ENCODE peak calls at places on chromosomes 6 and 20, in four cellular contexts. Y is cardiac fibroblast, S is AG09309, A is body of pancreas. F is an unnamed sample.

GRCh38 chr6:75353644-75354043 is 69.1 kb upstream of the TMEM30A start:
- DNase-seq in Y (no peak), S (no peak), A (no peak), F (no peak)

GRCh38 chr6:119328866-119329806 is 20.4 kb downstream of the MAN1A1 start:
- DNase-seq in Y (no peak), S (no peak), A (no peak), F (no peak)

GRCh38 chr6:84249724-84250123 is 22.3 kb upstream of the CEP162 start:
- DNase-seq in Y (peak), S (no peak), A (no peak), F (no peak)

GRCh38 chr20:29300579-29301551 is 1956.6 kb upstream of the DEFB115 start:
- DNase-seq in Y (no peak), S (no peak), A (no peak), F (no peak)

GRCh38 chr6:136526196-136526930 is 23.9 kb downstream of the MAP7 start:
- DNase-seq in Y (peak), S (peak), A (peak), F (peak)

GRCh38 chr20:2151805-2152727 is 50.4 kb downstream of the STK35 start:
- DNase-seq in Y (peak), S (peak), A (no peak), F (peak)

GRCh38 chr6:137767931-137768690 is 98.9 kb upstream of the TNFAIP3 start:
- DNase-seq in Y (peak), S (no peak), A (no peak), F (peak)

GRCh38 chr6:113376847-113377165 is 480.3 kb upstream of the MARCKS start:
- DNase-seq in Y (no peak), S (no peak), A (no peak), F (no peak)

GRCh38 chr6:158158748-158159147 is 9.3 kb downstream of the SERAC1 start:
- DNase-seq in Y (no peak), S (no peak), A (no peak), F (no peak)

GRCh38 chr6:85111481-85112001 is 338.3 kb upstream of the NT5E start:
- DNase-seq in Y (peak), S (peak), A (no peak), F (no peak)

GRCh38 chr6:68559716-68560115 is 75.4 kb upstream of the ADGRB3 start:
- DNase-seq in Y (no peak), S (no peak), A (no peak), F (no peak)

GRCh38 chr6:55141611-55142010 is 32.7 kb upstream of the HCRTR2 start:
- DNase-seq in Y (peak), S (no peak), A (no peak), F (no peak)

GRCh38 chr6:2528156-2528555 is 222.6 kb downstream of the MYLK4 start:
- DNase-seq in Y (no peak), S (no peak), A (no peak), F (no peak)

GRCh38 chr6:36120979-36121706 is 9.2 kb upstream of the MAPK13 start:
- DNase-seq in Y (peak), S (no peak), A (no peak), F (peak)

GRCh38 chr6:56037587-56037986 is 162.2 kb upstream of the BMP5 start:
- DNase-seq in Y (no peak), S (no peak), A (no peak), F (no peak)

GRCh38 chr6:137729866-137730629 is 137.0 kb upstream of the TNFAIP3 start:
- DNase-seq in Y (peak), S (no peak), A (no peak), F (peak)

GRCh38 chr6:1686117-1687098 is 76.7 kb downstream of the FOXC1 start:
- DNase-seq in Y (peak), S (peak), A (no peak), F (peak)

GRCh38 chr6:130362128-130362527 is 3.7 kb upstream of the TMEM200A start:
- DNase-seq in Y (peak), S (no peak), A (no peak), F (peak)

GRCh38 chr20:61252601-61253263 is 671 bp downstream of the CDH4 start:
- DNase-seq in Y (peak), S (no peak), A (no peak), F (peak)
- H3K4me3 ChIP-seq in Y (no peak), S (peak), A (no peak), F (peak)

GRCh38 chr20:46325788-46326472 is 17.6 kb upstream of the CDH22 start:
- DNase-seq in Y (no peak), S (no peak), A (no peak), F (no peak)

GRCh38 chr20:46323557-46323956 is 15.3 kb upstream of the CDH22 start:
- DNase-seq in Y (no peak), S (no peak), A (no peak), F (no peak)

GRCh38 chr20:46324379-46324778 is 16.1 kb upstream of the CDH22 start:
- DNase-seq in Y (no peak), S (no peak), A (no peak), F (no peak)

GRCh38 chr20:46327557-46327956 is 19.3 kb upstream of the CDH22 start:
- DNase-seq in Y (no peak), S (no peak), A (no peak), F (no peak)

GRCh38 chr20:46324960-46325703 is 16.8 kb upstream of the CDH22 start:
- DNase-seq in Y (peak), S (no peak), A (peak), F (peak)
- TF ChIP-seq CTCF in Y (peak), S (peak), A (no peak), F (peak)

GRCh38 chr20:49982072-49982345 is 771 bp upstream of the SNAI1 start:
- DNase-seq in Y (no peak), S (no peak), A (no peak), F (no peak)
- H3K4me3 ChIP-seq in Y (no peak), S (no peak), A (no peak), F (no peak)

DNA sequence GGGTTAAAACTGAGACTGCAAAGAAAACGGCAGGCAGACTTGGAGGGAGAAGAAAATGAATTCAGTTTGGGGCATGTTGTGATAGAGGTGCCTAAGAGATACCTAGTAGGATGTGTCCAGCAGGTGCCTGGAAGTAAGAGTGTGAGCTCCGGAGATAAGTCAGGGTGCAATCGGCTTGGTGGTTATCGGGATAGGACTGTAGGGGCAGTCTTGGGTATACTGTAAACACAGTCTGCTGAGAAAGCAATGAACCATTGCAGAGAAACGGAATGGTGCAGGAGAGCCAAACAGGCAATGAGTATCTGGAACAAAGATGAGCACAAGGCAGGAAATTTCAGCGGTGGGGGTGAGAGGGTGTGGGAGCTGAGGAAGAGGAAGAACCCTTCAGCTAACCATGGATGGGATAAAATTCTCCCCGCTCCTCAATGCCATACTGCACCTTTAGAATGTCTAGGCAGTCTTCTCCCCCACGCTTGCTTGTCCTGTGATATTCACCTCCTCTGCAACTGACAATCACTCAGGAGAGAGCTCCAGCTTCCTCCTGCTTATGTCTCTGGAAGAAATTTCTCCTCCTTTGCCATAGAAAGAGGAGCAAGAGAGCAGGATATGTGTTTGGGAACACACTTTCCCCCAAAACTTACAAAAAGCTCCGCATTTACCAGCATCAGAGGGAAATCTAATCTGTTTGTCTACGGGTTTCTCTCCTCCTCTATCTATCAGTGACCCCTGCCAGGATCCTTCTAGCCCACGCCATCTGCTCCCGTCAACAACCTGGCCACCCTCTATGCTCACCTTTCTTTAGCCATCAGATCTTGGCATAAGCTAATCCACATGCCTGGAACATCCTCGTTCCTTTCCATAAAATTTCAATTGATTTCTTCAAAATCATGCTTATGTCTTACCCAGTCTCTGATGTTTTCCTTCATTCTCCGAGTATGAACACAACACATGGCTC is 381.7 kb upstream of the JARID2 start:
- DNase-seq in Y (no peak), S (no peak), A (no peak), F (peak)
- TF ChIP-seq CTCF in Y (no peak), S (no peak), A (no peak), F (peak)

GRCh38 chr6:30820196-30820595 is 64.1 kb upstream of the DDR1 start:
- DNase-seq in Y (peak), S (peak), A (no peak), F (no peak)
- H3K4me3 ChIP-seq in Y (no peak), S (no peak), A (no peak), F (no peak)

GRCh38 chr20:63330084-63330760 is 30.9 kb downstream of the CHRNA4 start:
- DNase-seq in Y (no peak), S (no peak), A (no peak), F (no peak)
- TF ChIP-seq CTCF in Y (no peak), S (no peak), A (no peak), F (no peak)

F was measured in cardiac muscle cell.